ENCODE peak calls at places on chromosome 12, in nine cellular contexts. One of them, this sample, is unnamed. For H3K4me1, the result is how much of the 10 kb centered on the place peaks cover.

GRCh38 chr12:104290320-104290719 is 13.2 kb upstream of the EID3 start:
- DNase-seq in neuronal stem cell: no peak
- DNase-seq in stomach: no peak
- DNase-seq in IMR-90: no peak
- DNase-seq in aorta: no peak
- DNase-seq in ascending aorta: no peak
- DNase-seq in GM23248: no peak
- DNase-seq in lung: no peak
- DNase-seq in A549: peak
- DNase-seq in this sample: no peak

GRCh38 chr12:61574339-61574738 is 685.9 kb upstream of the USP15 start:
- DNase-seq in neuronal stem cell: no peak
- DNase-seq in stomach: peak
- DNase-seq in IMR-90: no peak
- DNase-seq in aorta: peak
- DNase-seq in ascending aorta: no peak
- DNase-seq in GM23248: no peak
- DNase-seq in lung: no peak
- DNase-seq in A549: no peak
- DNase-seq in this sample: no peak

GRCh38 chr12:65956056-65956738 is 131.9 kb downstream of the HMGA2 start:
- DNase-seq in neuronal stem cell: no peak
- DNase-seq in stomach: no peak
- DNase-seq in IMR-90: no peak
- DNase-seq in aorta: no peak
- DNase-seq in ascending aorta: no peak
- DNase-seq in GM23248: peak
- DNase-seq in lung: no peak
- DNase-seq in A549: no peak
- DNase-seq in this sample: no peak

GRCh38 chr12:32331133-32331532 is 68.2 kb upstream of the FGD4 start:
- DNase-seq in neuronal stem cell: no peak
- DNase-seq in stomach: no peak
- DNase-seq in IMR-90: peak
- DNase-seq in aorta: no peak
- DNase-seq in ascending aorta: no peak
- DNase-seq in GM23248: no peak
- DNase-seq in lung: no peak
- DNase-seq in A549: no peak
- DNase-seq in this sample: no peak

GRCh38 chr12:39103552-39104165 is 198.3 kb upstream of the CPNE8 start:
- DNase-seq in neuronal stem cell: peak
- DNase-seq in stomach: no peak
- DNase-seq in IMR-90: no peak
- DNase-seq in aorta: no peak
- DNase-seq in ascending aorta: no peak
- DNase-seq in GM23248: peak
- DNase-seq in lung: no peak
- DNase-seq in A549: peak
- DNase-seq in this sample: peak

GRCh38 chr12:124207617-124208016 is 87.3 kb upstream of the RFLNA start:
- DNase-seq in neuronal stem cell: no peak
- DNase-seq in stomach: no peak
- DNase-seq in IMR-90: no peak
- DNase-seq in aorta: no peak
- DNase-seq in ascending aorta: no peak
- DNase-seq in GM23248: no peak
- DNase-seq in lung: no peak
- DNase-seq in A549: no peak
- DNase-seq in this sample: no peak

GRCh38 chr12:84741727-84742126 is 170.9 kb downstream of the SLC6A15 start:
- DNase-seq in neuronal stem cell: no peak
- DNase-seq in stomach: no peak
- DNase-seq in IMR-90: no peak
- DNase-seq in aorta: no peak
- DNase-seq in ascending aorta: no peak
- DNase-seq in GM23248: peak
- DNase-seq in lung: no peak
- DNase-seq in A549: no peak
- DNase-seq in this sample: peak

GRCh38 chr12:468671-469389 is 9.1 kb downstream of the B4GALNT3 start:
- DNase-seq in neuronal stem cell: no peak
- DNase-seq in stomach: peak
- DNase-seq in IMR-90: peak
- DNase-seq in aorta: peak
- DNase-seq in ascending aorta: peak
- DNase-seq in GM23248: no peak
- DNase-seq in lung: no peak
- DNase-seq in A549: no peak
- DNase-seq in this sample: peak

GRCh38 chr12:127230843-127231260 is 1036.1 kb upstream of the TMEM132C start:
- DNase-seq in neuronal stem cell: no peak
- DNase-seq in stomach: no peak
- DNase-seq in IMR-90: peak
- DNase-seq in aorta: peak
- DNase-seq in ascending aorta: no peak
- DNase-seq in GM23248: peak
- DNase-seq in lung: no peak
- DNase-seq in A549: peak
- DNase-seq in this sample: no peak

GRCh38 chr12:12507121-12507520 is 55.5 kb downstream of the DUSP16 start:
- DNase-seq in neuronal stem cell: no peak
- DNase-seq in stomach: no peak
- DNase-seq in IMR-90: no peak
- DNase-seq in aorta: no peak
- DNase-seq in ascending aorta: no peak
- DNase-seq in GM23248: no peak
- DNase-seq in lung: no peak
- DNase-seq in A549: no peak
- DNase-seq in this sample: no peak
- H3K4me1 ChIP-seq in neuronal stem cell: under half
- H3K4me1 ChIP-seq in stomach: half or more
- H3K4me1 ChIP-seq in IMR-90: under half
- H3K4me1 ChIP-seq in aorta: under half
- H3K4me1 ChIP-seq in ascending aorta: under half
- H3K4me1 ChIP-seq in GM23248: half or more
- H3K4me1 ChIP-seq in lung: under half
- H3K4me1 ChIP-seq in A549: half or more
- H3K4me1 ChIP-seq in this sample: under half

GRCh38 chr12:96902076-96902475 is 5.0 kb upstream of the NEDD1 start:
- DNase-seq in neuronal stem cell: no peak
- DNase-seq in stomach: no peak
- DNase-seq in IMR-90: no peak
- DNase-seq in aorta: no peak
- DNase-seq in ascending aorta: no peak
- DNase-seq in GM23248: no peak
- DNase-seq in lung: no peak
- DNase-seq in A549: peak
- DNase-seq in this sample: no peak
- H3K4me3 ChIP-seq in neuronal stem cell: no peak
- H3K4me3 ChIP-seq in stomach: no peak
- H3K4me3 ChIP-seq in IMR-90: no peak
- H3K4me3 ChIP-seq in aorta: no peak
- H3K4me3 ChIP-seq in ascending aorta: no peak
- H3K4me3 ChIP-seq in GM23248: no peak
- H3K4me3 ChIP-seq in lung: no peak
- H3K4me3 ChIP-seq in A549: no peak
- H3K4me3 ChIP-seq in this sample: no peak

DNA sequence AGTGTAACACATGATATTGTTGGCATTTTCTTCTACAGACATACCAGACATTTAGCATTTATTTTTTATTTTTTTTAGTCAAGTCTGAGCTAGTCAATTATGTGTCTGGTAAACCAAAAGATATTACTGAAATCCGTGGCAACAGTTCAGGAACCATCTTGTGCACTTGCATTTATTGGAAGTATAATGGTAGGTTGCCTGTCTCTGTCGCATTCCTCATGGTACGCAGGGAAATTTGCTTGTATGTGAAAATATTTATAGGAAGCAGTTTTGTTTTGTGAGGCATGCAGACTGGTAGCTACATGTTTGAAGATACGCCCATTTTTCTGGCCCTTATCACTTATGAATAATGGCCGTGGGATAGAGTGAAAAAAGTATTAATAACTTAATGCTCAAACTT is 186.1 kb upstream of the SLC38A2 start:
- DNase-seq in neuronal stem cell: no peak
- DNase-seq in stomach: no peak
- DNase-seq in IMR-90: no peak
- DNase-seq in aorta: no peak
- DNase-seq in ascending aorta: no peak
- DNase-seq in GM23248: peak
- DNase-seq in lung: no peak
- DNase-seq in A549: no peak
- DNase-seq in this sample: no peak
- H3K4me1 ChIP-seq in neuronal stem cell: under half
- H3K4me1 ChIP-seq in stomach: under half
- H3K4me1 ChIP-seq in IMR-90: under half
- H3K4me1 ChIP-seq in aorta: under half
- H3K4me1 ChIP-seq in ascending aorta: under half
- H3K4me1 ChIP-seq in GM23248: half or more
- H3K4me1 ChIP-seq in lung: under half
- H3K4me1 ChIP-seq in A549: half or more
- H3K4me1 ChIP-seq in this sample: under half

GRCh38 chr12:57606016-57606311 is 1.3 kb downstream of the DTX3 start:
- DNase-seq in neuronal stem cell: no peak
- DNase-seq in stomach: no peak
- DNase-seq in IMR-90: no peak
- DNase-seq in aorta: no peak
- DNase-seq in ascending aorta: no peak
- DNase-seq in GM23248: no peak
- DNase-seq in lung: no peak
- DNase-seq in A549: no peak
- DNase-seq in this sample: no peak
- H3K4me3 ChIP-seq in neuronal stem cell: peak
- H3K4me3 ChIP-seq in stomach: no peak
- H3K4me3 ChIP-seq in IMR-90: no peak
- H3K4me3 ChIP-seq in aorta: no peak
- H3K4me3 ChIP-seq in ascending aorta: peak
- H3K4me3 ChIP-seq in GM23248: no peak
- H3K4me3 ChIP-seq in lung: no peak
- H3K4me3 ChIP-seq in A549: no peak
- H3K4me3 ChIP-seq in this sample: no peak

GRCh38 chr12:25056011-25056410 is 107.1 kb upstream of the BCAT1 start:
- DNase-seq in neuronal stem cell: no peak
- DNase-seq in stomach: no peak
- DNase-seq in IMR-90: no peak
- DNase-seq in aorta: no peak
- DNase-seq in ascending aorta: no peak
- DNase-seq in GM23248: no peak
- DNase-seq in lung: no peak
- DNase-seq in A549: no peak
- DNase-seq in this sample: no peak

GRCh38 chr12:25053021-25053271 is 104.0 kb upstream of the BCAT1 start:
- DNase-seq in neuronal stem cell: no peak
- DNase-seq in stomach: no peak
- DNase-seq in IMR-90: no peak
- DNase-seq in aorta: no peak
- DNase-seq in ascending aorta: no peak
- DNase-seq in GM23248: no peak
- DNase-seq in lung: no peak
- DNase-seq in A549: no peak
- DNase-seq in this sample: no peak

GRCh38 chr12:25054076-25054782 is 105.3 kb upstream of the BCAT1 start:
- DNase-seq in neuronal stem cell: no peak
- DNase-seq in stomach: no peak
- DNase-seq in IMR-90: no peak
- DNase-seq in aorta: no peak
- DNase-seq in ascending aorta: no peak
- DNase-seq in GM23248: no peak
- DNase-seq in lung: no peak
- DNase-seq in A549: peak
- DNase-seq in this sample: no peak

GRCh38 chr12:25056486-25057130 is 107.7 kb upstream of the BCAT1 start:
- DNase-seq in neuronal stem cell: no peak
- DNase-seq in stomach: no peak
- DNase-seq in IMR-90: no peak
- DNase-seq in aorta: no peak
- DNase-seq in ascending aorta: no peak
- DNase-seq in GM23248: no peak
- DNase-seq in lung: no peak
- DNase-seq in A549: no peak
- DNase-seq in this sample: no peak

DNA sequence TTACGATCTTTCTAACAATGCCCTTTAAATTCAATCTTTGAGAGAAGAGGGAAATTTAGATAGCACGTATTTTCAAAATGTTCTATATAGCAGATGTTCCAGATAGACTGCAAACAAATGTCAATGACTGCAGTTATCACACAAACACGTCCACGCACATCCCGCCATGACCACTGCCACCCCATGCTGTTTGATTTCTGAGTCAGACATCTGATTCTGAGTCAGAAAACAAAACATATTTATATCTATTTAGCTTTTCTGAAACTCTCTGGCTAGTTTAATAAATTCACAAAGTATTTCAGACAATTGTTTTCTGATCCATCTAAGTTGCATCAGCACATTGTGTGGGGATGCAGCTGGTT is 105.9 kb upstream of the BCAT1 start:
- DNase-seq in neuronal stem cell: no peak
- DNase-seq in stomach: no peak
- DNase-seq in IMR-90: peak
- DNase-seq in aorta: no peak
- DNase-seq in ascending aorta: no peak
- DNase-seq in GM23248: peak
- DNase-seq in lung: no peak
- DNase-seq in A549: no peak
- DNase-seq in this sample: no peak
- H3K4me1 ChIP-seq in neuronal stem cell: under half
- H3K4me1 ChIP-seq in stomach: under half
- H3K4me1 ChIP-seq in IMR-90: under half
- H3K4me1 ChIP-seq in aorta: under half
- H3K4me1 ChIP-seq in ascending aorta: under half
- H3K4me1 ChIP-seq in GM23248: under half
- H3K4me1 ChIP-seq in lung: under half
- H3K4me1 ChIP-seq in A549: under half
- H3K4me1 ChIP-seq in this sample: under half

GRCh38 chr12:54304187-54304810 is 3.5 kb upstream of the NFE2 start:
- DNase-seq in neuronal stem cell: no peak
- DNase-seq in stomach: peak
- DNase-seq in IMR-90: no peak
- DNase-seq in aorta: peak
- DNase-seq in ascending aorta: peak
- DNase-seq in GM23248: peak
- DNase-seq in lung: peak
- DNase-seq in A549: peak
- DNase-seq in this sample: peak
- H3K4me3 ChIP-seq in neuronal stem cell: no peak
- H3K4me3 ChIP-seq in stomach: no peak
- H3K4me3 ChIP-seq in IMR-90: no peak
- H3K4me3 ChIP-seq in aorta: no peak
- H3K4me3 ChIP-seq in ascending aorta: no peak
- H3K4me3 ChIP-seq in GM23248: no peak
- H3K4me3 ChIP-seq in lung: no peak
- H3K4me3 ChIP-seq in A549: no peak
- H3K4me3 ChIP-seq in this sample: no peak

DNA sequence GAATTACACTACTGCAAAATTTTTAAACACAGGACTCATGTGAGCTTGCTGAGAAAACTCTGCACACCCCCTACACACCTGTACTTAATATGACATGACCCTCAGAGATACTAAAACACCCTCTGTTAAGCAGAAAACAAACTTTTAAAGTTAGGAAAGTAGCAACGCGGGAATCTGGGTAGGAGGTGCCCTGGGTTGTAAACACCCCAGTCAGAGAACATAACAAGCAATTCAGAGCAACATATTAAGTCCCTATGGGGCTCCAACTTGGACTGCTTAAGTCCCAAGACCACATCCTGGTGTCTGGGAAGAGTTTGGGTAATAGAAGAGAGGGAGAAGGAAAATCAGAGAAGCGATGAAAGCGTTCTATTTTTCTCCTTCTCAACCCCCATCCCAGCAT is 1.2 kb downstream of the ATF7 start:
- DNase-seq in neuronal stem cell: no peak
- DNase-seq in stomach: no peak
- DNase-seq in IMR-90: no peak
- DNase-seq in aorta: no peak
- DNase-seq in ascending aorta: no peak
- DNase-seq in GM23248: peak
- DNase-seq in lung: no peak
- DNase-seq in A549: no peak
- DNase-seq in this sample: no peak
- H3K4me1 ChIP-seq in neuronal stem cell: under half
- H3K4me1 ChIP-seq in stomach: half or more
- H3K4me1 ChIP-seq in IMR-90: under half
- H3K4me1 ChIP-seq in aorta: under half
- H3K4me1 ChIP-seq in ascending aorta: under half
- H3K4me1 ChIP-seq in GM23248: under half
- H3K4me1 ChIP-seq in lung: under half
- H3K4me1 ChIP-seq in A549: under half
- H3K4me1 ChIP-seq in this sample: under half